ENCODE peak calls at places on chromosomes 16 and 17, in five cellular contexts. L is neural progenitor cell; F is nucleus accumbens; K is NCI-H460; N is stimulated activated CD8-positive, alpha-beta memory T cell treated with anti-CD3 and anti-CD28 coated beads, Interleukin-4, amount 100 ng/mL, for 24 hours. D is an unnamed sample.

GRCh38 chr17:80461527-80462166 is 14.8 kb downstream of the NPTX1 start:
- DNase-seq in K (no peak), L (no peak), N (no peak), F (no peak), D (no peak)

GRCh38 chr16:10950393-10950792 is 6.0 kb downstream of the CLEC16A start:
- DNase-seq in N (no peak), F (no peak), K (no peak), L (no peak), D (peak; percentile 40)

GRCh38 chr16:64459402-64459801 is 662.5 kb downstream of the CDH11 start:
- DNase-seq in F (no peak), N (no peak), L (no peak), K (no peak), D (no peak)

GRCh38 chr17:31067699-31068184 is 27.0 kb upstream of the NF1 start:
- DNase-seq in F (no peak), N (no peak), L (no peak), K (peak; percentile 45), D (no peak)

GRCh38 chr17:17682737-17683675 is 1.7 kb downstream of the RAI1 start:
- DNase-seq in L (peak; percentile 82), K (no peak), F (peak; percentile 46), N (peak; percentile 57), D (no peak)

GRCh38 chr16:74817851-74818250 is 43.2 kb upstream of the FA2H start:
- DNase-seq in L (peak; percentile 19), K (no peak), N (no peak), F (no peak), D (peak; percentile 37)

GRCh38 chr17:68238894-68239293 is 8.9 kb upstream of the AMZ2 start:
- DNase-seq in N (no peak), K (no peak), L (no peak), F (no peak), D (no peak)

GRCh38 chr16:53937068-53937614 is 233.2 kb downstream of the FTO start:
- DNase-seq in L (peak; percentile 45), N (no peak), F (no peak), K (no peak), D (no peak)

GRCh38 chr17:11935734-11936406 is 61.4 kb downstream of the ZNF18 start:
- DNase-seq in L (peak; percentile 69), K (peak; percentile 59), N (no peak), F (peak; percentile 22), D (peak; percentile 77)

GRCh38 chr17:62187681-62188080 is 122.6 kb upstream of the MED13 start:
- DNase-seq in F (no peak), L (no peak), K (no peak), N (no peak), D (no peak)

GRCh38 chr17:49101054-49101534 is 31.5 kb upstream of the B4GALNT2 start:
- DNase-seq in K (no peak), F (no peak), L (no peak), N (no peak), D (peak; percentile 64)

GRCh38 chr16:53045554-53046250 is 7.0 kb downstream of the CHD9NB start:
- DNase-seq in K (no peak), N (no peak), L (no peak), F (no peak), D (peak; percentile 23)

GRCh38 chr17:49132317-49132698 is 261 bp upstream of the B4GALNT2 start:
- DNase-seq in K (no peak), L (no peak), N (no peak), F (no peak), D (no peak)

GRCh38 chr17:6491071-6491700 is 46.9 kb downstream of the PIMREG start:
- DNase-seq in K (no peak), F (no peak), N (no peak), L (peak; percentile 57), D (no peak)

D was measured in T47D.